ENCODE peak calls at places on chromosomes 11 and 22, in four cellular contexts. D is CD8-positive, alpha-beta T cell; J is H9; K is NT2/D1. X is an unnamed sample. For H3K4me1, the result is how much of the 10 kb centered on the place peaks cover.

GRCh38 chr22:37927129-37927936 is 21.2 kb downstream of the MICALL1 start:
- DNase-seq in K (no peak), J (no peak), D (no peak), X (no peak)

GRCh38 chr11:79013509-79013908 is 427.3 kb downstream of the TENM4 start:
- DNase-seq in D (no peak), K (no peak), J (no peak), X (no peak)

GRCh38 chr22:19121631-19122142 is 525 bp downstream of the DGCR2 start:
- DNase-seq in J (peak), D (peak), K (no peak), X (peak)

GRCh38 chr11:31026315-31026714 is 343.2 kb downstream of the DCDC1 start:
- DNase-seq in J (no peak), K (no peak), D (no peak), X (no peak)

GRCh38 chr11:124938206-124938765 is 2.4 kb upstream of the HEPACAM start:
- DNase-seq in D (no peak), K (no peak), J (no peak), X (no peak)

GRCh38 chr11:46738887-46739286 is 19.9 kb downstream of the F2 start:
- DNase-seq in D (no peak), J (no peak), K (no peak), X (no peak)

GRCh38 chr11:72578541-72578940 is 95.7 kb downstream of the PDE2A start:
- DNase-seq in J (no peak), K (no peak), D (no peak), X (no peak)

GRCh38 chr11:19800714-19801519 is 88.3 kb downstream of the NAV2 start:
- DNase-seq in K (no peak), D (no peak), J (peak), X (no peak)

GRCh38 chr11:69530278-69531070 is 49.0 kb downstream of the LINC01488 start:
- DNase-seq in J (no peak), K (no peak), D (no peak), X (no peak)

DNA sequence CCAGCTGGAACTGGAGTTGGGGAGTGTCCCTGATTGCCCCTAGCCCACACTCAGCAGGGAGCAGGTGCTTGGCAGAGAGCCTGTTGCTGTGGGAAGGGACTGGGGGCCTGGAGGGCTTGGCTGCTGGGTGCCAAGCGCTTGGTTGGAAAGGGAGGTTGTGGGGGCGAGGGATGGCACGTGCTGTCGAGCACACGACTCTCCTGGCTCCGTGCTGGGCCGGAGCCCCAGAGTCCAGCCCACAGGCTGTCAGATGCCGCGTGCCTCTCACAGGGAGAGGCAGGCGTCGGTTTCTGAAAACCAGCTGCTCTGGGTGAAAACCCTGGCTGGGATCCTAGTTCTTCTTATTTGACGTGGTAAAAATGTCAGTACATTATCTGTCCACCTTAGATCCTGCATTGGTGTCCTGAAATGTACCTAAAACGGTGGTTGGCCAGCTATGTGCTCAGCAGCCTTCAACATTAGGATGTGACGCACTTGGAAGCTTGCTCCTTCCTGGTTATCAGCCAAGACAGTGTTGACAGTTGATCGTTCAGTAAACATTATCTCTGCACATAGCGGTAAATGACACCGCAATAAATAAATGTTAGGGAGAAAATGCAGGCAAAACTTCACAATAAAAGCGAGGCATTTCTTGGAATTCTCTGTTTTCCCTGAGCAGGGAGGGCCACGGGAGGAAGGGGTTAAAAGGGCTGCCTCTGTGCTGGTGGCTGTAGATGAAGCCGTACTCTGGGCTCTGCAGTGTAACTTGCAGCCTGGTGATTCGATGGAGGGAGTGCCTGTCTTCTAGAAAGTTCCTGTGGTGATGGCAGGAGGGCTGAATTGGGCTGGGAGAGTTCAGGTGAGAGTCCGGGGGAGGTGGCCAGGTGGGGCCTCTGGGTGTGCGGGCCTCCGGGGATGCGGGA is 29.2 kb downstream of the GRAMD4 start:
- DNase-seq in J (no peak), D (no peak), K (no peak), X (no peak)
- H3K4me1 ChIP-seq in J (under half), D (under half), K (under half), X (under half)

DNA sequence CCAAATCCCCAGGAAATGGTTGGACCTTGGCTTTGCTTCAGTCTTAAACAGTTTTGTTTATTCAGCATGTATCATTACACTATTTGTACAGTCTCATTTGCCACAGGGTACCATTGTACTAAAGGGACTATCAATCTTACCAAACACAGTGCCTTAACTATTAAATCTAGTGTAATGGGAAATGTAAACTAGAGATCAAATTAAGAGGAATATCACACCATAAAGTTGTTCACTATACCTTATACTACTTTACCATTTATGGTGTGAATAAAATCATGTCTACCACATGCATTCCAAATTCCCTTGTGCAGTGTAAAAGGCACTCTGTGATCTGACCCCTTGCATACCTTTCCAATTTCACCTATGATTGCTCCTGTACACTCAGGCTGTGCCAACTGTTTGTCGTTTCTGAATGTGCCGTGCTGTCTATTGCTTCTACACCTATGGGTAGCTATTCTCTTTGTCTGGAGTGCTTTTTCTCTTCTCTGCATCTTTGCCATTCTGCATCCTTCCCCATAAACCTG is 273.8 kb downstream of the SOX6 start:
- DNase-seq in J (no peak), D (no peak), K (no peak), X (no peak)
- H3K4me1 ChIP-seq in J (under half), D (under half), K (under half), X (under half)

GRCh38 chr11:76526878-76527277 is 82.1 kb downstream of the EMSY start:
- DNase-seq in D (no peak), K (no peak), J (no peak), X (no peak)
- H3K4me1 ChIP-seq in D (under half), K (under half), J (under half), X (under half)

GRCh38 chr22:45183974-45184373 is 20.2 kb downstream of the NUP50 start:
- DNase-seq in J (no peak), D (no peak), K (no peak), X (no peak)

GRCh38 chr22:45181766-45182165 is 18.0 kb downstream of the NUP50 start:
- DNase-seq in K (no peak), J (no peak), D (no peak), X (no peak)

GRCh38 chr22:45179276-45180049 is 15.7 kb downstream of the NUP50 start:
- DNase-seq in J (no peak), D (no peak), K (no peak), X (no peak)

GRCh38 chr22:45181240-45181639 is 17.5 kb downstream of the NUP50 start:
- DNase-seq in J (no peak), D (no peak), K (no peak), X (no peak)

DNA sequence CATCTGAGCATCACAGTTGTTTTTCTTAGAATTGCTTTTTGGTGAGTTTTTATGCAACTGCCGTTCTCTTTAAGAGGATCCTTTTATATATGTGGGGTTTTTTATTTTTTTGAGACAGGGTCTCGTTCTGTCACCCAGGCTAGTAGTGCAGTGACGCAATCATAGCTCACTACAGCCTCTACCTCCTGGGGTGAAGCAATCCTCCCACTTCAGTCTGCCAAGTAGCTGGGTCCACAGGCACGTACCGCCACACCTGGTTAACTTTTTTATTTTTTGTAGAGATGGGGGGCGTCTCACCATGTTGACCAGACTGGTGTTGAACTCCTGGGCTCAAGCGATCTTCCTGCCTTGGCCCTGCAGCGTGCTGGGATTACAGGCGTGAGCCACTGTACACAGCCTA is 16.6 kb downstream of the NUP50 start:
- DNase-seq in J (no peak), D (no peak), K (no peak), X (no peak)
- H3K4me1 ChIP-seq in J (under half), D (under half), K (under half), X (under half)

GRCh38 chr11:3865388-3866193 is 10.1 kb downstream of the STIM1 start:
- DNase-seq in K (no peak), D (no peak), J (no peak), X (no peak)
- H3K4me1 ChIP-seq in K (under half), D (half or more), J (under half), X (under half)

X was measured in lung.